ENCODE peak calls at places on chromosomes 2 and 18, in four cellular contexts. B is HepG2, C is SK-N-SH, D is K562. V is an unnamed sample.
A peak's percentile ranks its signal among the peaks of the same experiment; 100 is the strongest.

GRCh38 chr2:157170299-157170698 is 87.2 kb upstream of the GALNT5 start:
- DNase-seq in C (no peak), B (no peak), D (no peak), V (no peak)

GRCh38 chr2:121595012-121595891 is 54.0 kb downstream of the CLASP1 start:
- DNase-seq in D (no peak), B (no peak), C (no peak), V (no peak)

GRCh38 chr18:23311346-23312103 is 141.6 kb upstream of the RIOK3 start:
- DNase-seq in D (no peak), B (no peak), C (no peak), V (no peak)

GRCh38 chr2:171965661-171966060 is 34.1 kb upstream of the METAP1D start:
- DNase-seq in C (no peak), D (no peak), B (no peak), V (no peak)

GRCh38 chr18:24726727-24727539 is 266.5 kb downstream of the HRH4 start:
- DNase-seq in C (peak; percentile 61), B (peak; percentile 45), D (peak; percentile 42), V (no peak)

GRCh38 chr18:22567794-22568193 is 150.1 kb upstream of the CTAGE1 start:
- DNase-seq in B (no peak), D (no peak), C (no peak), V (no peak)

GRCh38 chr2:234694244-234695013 is 197.5 kb upstream of the ARL4C start:
- DNase-seq in B (peak; percentile 93), C (no peak), D (no peak), V (no peak)

GRCh38 chr2:18626958-18627650 is 37.7 kb upstream of the NT5C1B start:
- DNase-seq in B (no peak), C (no peak), D (no peak), V (no peak)

GRCh38 chr2:37829202-37829601 is 95.9 kb upstream of the RMDN2 start:
- DNase-seq in B (no peak), C (no peak), D (no peak), V (no peak)

GRCh38 chr2:194003911-194004310 is 1653.1 kb upstream of the SLC39A10 start:
- DNase-seq in D (no peak), C (no peak), B (no peak), V (no peak)

GRCh38 chr2:55063713-55064323 is 13.6 kb upstream of the RTN4 start:
- DNase-seq in B (peak; percentile 32), D (no peak), C (no peak), V (no peak)

GRCh38 chr2:147806846-147807245 is 38.0 kb upstream of the ACVR2A start:
- DNase-seq in D (no peak), B (no peak), C (no peak), V (no peak)

GRCh38 chr2:82307510-82307909 is 2003.0 kb upstream of the LRRTM1 start:
- DNase-seq in D (no peak), C (no peak), B (no peak), V (no peak)

GRCh38 chr2:25521126-25521525 is 152.3 kb downstream of the DTNB start:
- DNase-seq in C (no peak), B (no peak), D (no peak), V (no peak)

GRCh38 chr2:232132179-232132578 is 170.7 kb downstream of the DIS3L2 start:
- DNase-seq in C (no peak), D (no peak), B (no peak), V (no peak)

GRCh38 chr18:48803951-48804855 is 146.6 kb downstream of the SMAD7 start:
- DNase-seq in D (no peak), C (no peak), B (no peak), V (no peak)

DNA sequence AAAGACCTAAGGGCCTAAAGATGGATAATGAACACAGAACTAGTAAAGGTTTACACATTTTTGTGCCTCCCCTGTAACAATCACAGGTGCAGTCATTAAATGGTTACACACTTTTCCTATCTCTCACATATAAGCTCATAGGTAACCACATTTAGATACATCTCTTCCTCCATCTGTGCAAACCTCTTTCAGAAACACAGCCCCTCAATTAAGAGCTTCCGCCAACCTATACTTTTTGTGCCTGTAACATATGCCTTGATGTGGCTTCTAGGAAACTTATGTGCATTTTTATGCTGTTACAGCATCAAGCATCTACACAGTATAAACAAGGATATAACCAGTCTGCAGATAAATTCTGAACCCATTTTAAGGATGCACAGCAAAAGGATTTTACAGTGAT is 643.3 kb downstream of the BCL11A start:
- DNase-seq in B (no peak), D (no peak), C (no peak), V (no peak)
- TF ChIP-seq NFIC in B (no peak), D (no peak), C (no peak), V (no peak)

GRCh38 chr2:108271691-108272253 is 16.9 kb upstream of the SULT1C2 start:
- DNase-seq in C (no peak), B (peak; percentile 81), D (peak; percentile 27), V (no peak)
- H3K4me3 ChIP-seq in C (no peak overlapping the region), B (peak overlapping the region; percentile 65), D (peak overlapping the region; percentile 21), V (no peak overlapping the region)

DNA sequence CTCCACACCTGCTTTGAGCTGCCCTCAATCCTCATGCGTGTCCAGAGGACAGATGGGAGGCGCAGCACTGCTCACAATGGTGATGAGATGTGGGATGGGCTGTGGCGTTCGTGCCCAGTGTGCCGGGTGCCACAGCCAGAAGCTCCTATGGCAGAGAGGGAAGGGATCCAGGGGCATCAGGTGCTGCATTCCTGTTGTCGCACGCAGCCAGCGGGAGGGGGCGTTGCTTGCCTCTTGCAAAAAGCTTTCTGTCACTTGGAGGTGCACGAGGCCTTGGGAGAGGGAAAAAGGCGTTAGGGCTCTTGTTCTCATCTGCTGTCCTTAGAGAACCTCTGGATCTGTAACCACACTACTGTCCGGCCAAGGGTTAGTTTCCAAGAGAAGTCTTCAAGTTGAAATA is 29.2 kb upstream of the ALLC start:
- DNase-seq in C (no peak), B (peak; percentile 54), D (no peak), V (no peak)
- TF ChIP-seq NFIC in C (no peak), B (no peak), D (no peak), V (no peak)

GRCh38 chr2:52343010-52343409 is 1311.1 kb upstream of the NRXN1 start:
- DNase-seq in B (no peak), C (no peak), D (no peak), V (no peak)
- H3K4me3 ChIP-seq in B (no peak overlapping the region), C (no peak overlapping the region), D (no peak overlapping the region), V (no peak overlapping the region)

DNA sequence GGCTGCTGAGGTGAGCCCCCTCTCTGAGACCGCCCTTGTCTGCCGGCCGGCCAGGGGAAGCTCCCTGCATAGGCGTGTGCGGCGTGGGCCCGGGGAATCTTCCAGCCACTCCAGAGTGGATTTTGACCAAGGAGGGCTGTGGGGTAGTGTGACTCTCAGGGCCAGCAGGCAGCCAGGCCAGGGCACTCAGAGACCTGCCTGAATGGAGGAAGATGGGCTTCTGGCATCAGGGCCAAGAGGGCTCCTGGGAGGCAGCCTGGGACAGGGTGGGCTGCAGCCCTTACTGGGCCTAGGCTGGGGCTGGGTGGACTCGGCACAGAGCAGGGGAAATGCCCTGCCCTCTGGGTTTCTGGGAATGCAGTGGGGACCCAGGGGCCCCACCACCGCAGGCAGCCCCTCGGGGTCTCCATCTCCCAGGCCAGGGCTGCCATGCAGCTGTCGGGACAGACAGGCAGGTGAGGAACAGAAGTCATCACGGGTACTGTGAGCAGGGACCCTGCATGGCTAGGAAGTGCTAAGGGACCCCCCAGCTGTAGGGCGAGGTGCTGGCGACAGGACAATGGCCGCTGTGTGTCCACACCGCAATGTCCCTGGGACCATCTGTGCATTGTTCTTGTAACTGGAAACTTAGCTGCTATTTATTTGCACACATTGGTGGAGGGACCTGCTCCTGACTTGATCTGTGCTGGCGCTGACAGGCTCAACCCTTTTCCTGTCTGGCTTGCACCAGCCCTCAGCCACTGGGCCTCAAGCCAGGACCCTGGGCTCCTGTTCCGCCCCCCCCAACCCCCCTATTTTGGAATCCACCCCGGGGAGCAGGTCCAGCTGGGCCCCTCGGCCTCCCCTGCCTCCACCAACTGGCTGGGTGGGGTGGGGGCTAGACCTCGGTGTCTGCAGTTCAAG is 4.1 kb downstream of the PDCD1 start:
- DNase-seq in B (peak; percentile 46), D (peak; percentile 3), C (peak; percentile 62), V (no peak)
- TF ChIP-seq NFIC in B (no peak), D (no peak), C (no peak), V (no peak)

GRCh38 chr2:130728549-130729310 is at the start of gene GPR148:
- DNase-seq in D (no peak), C (no peak), B (no peak), V (no peak)
- H3K4me3 ChIP-seq in D (peak within 1 kb of the TSS; percentile 57), C (peak within 1 kb of the TSS; percentile 62), B (no peak within 1 kb of the TSS), V (no peak within 1 kb of the TSS)